ENCODE peak calls at places on chromosomes 16 and 17, in eight cellular contexts. L is kidney epithelial cell; P is uterus; Q is astrocyte of the spinal cord; O is tibial artery; T is HFF-Myc; V is CD8-positive, alpha-beta T cell; A is esophagus muscularis mucosa. W is an unnamed sample.

GRCh38 chr16:81585785-81586184 is 141.2 kb downstream of the CMIP start:
- DNase-seq in L (no peak), P (no peak), Q (no peak), O (no peak), T (no peak), V (no peak), A (no peak), W (no peak)

GRCh38 chr17:38868095-38868967 is 1.5 kb upstream of the LASP1 start:
- DNase-seq in L (no peak), P (peak; percentile 70), Q (no peak), O (peak; percentile 75), T (no peak), V (no peak), A (no peak), W (no peak)

GRCh38 chr17:57486978-57487377 is 230.7 kb downstream of the MSI2 start:
- DNase-seq in L (no peak), P (no peak), Q (no peak), O (no peak), T (no peak), V (no peak), A (no peak), W (no peak)

GRCh38 chr16:85891033-85891775 is 7.8 kb upstream of the IRF8 start:
- DNase-seq in L (peak; percentile 69), P (no peak), Q (no peak), O (no peak), T (no peak), V (no peak), A (no peak), W (no peak)

GRCh38 chr16:73020409-73020884 is 27.5 kb downstream of the ZFHX3 start:
- DNase-seq in L (peak; percentile 95), P (no peak), Q (peak; percentile 97), O (peak; percentile 85), T (peak; percentile 51), V (no peak), A (no peak), W (peak; percentile 45)

GRCh38 chr16:29126621-29127020 is 141.8 kb downstream of the LAT start:
- DNase-seq in L (no peak), P (no peak), Q (no peak), O (no peak), T (no peak), V (no peak), A (no peak), W (no peak)

GRCh38 chr17:15885770-15886169 is 59.2 kb upstream of the ADORA2B start:
- DNase-seq in L (no peak), P (no peak), Q (no peak), O (no peak), T (no peak), V (no peak), A (no peak), W (no peak)

GRCh38 chr16:3690991-3691720 is 26.2 kb downstream of the TRAP1 start:
- DNase-seq in L (no peak), P (peak; percentile 41), Q (peak; percentile 18), O (peak; percentile 30), T (peak; percentile 41), V (no peak), A (no peak), W (no peak)

GRCh38 chr16:60031751-60032150 is 1297.6 kb upstream of the GOT2 start:
- DNase-seq in L (no peak), P (no peak), Q (no peak), O (no peak), T (no peak), V (no peak), A (no peak), W (no peak)

GRCh38 chr17:31541559-31541958 is 150.1 kb downstream of the RAB11FIP4 start:
- DNase-seq in L (no peak), P (no peak), Q (no peak), O (no peak), T (no peak), V (no peak), A (no peak), W (no peak)

GRCh38 chr17:8681175-8681949 is 50.8 kb upstream of the MYH10 start:
- DNase-seq in L (no peak), P (peak; percentile 73), Q (peak; percentile 76), O (no peak), T (peak; percentile 68), V (no peak), A (no peak), W (peak; percentile 54)

GRCh38 chr17:80861892-80862291 is 129.7 kb upstream of the CHMP6 start:
- DNase-seq in L (no peak), P (no peak), Q (peak; percentile 49), O (no peak), T (no peak), V (peak; percentile 60), A (no peak), W (no peak)

DNA sequence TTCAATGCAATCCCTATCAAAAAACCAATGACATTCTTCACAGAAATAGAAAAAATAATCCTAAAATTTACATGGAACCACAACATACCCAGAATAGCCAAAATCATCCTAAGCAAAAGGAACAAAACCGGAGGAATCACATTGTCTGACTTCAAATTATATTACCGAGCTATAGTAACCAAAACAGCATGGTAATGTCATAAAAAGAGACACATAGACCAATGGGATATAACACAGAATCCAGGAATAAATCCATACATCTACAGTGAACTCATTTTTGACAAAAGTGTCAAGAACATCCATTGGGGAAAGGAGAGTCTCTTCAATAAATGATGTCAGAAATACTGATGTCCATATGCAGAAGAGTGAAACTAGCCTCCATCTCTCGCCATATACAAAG is 105.8 kb upstream of the CORO6 start:
- DNase-seq in L (no peak), P (no peak), Q (no peak), O (no peak), T (no peak), V (no peak), A (no peak), W (no peak)
- H3K4me3 ChIP-seq in L (no peak overlapping the region), P (no peak overlapping the region), Q (no peak overlapping the region), O (no peak overlapping the region), T (no peak overlapping the region), V (no peak overlapping the region), A (no peak overlapping the region), W (no peak overlapping the region)

DNA sequence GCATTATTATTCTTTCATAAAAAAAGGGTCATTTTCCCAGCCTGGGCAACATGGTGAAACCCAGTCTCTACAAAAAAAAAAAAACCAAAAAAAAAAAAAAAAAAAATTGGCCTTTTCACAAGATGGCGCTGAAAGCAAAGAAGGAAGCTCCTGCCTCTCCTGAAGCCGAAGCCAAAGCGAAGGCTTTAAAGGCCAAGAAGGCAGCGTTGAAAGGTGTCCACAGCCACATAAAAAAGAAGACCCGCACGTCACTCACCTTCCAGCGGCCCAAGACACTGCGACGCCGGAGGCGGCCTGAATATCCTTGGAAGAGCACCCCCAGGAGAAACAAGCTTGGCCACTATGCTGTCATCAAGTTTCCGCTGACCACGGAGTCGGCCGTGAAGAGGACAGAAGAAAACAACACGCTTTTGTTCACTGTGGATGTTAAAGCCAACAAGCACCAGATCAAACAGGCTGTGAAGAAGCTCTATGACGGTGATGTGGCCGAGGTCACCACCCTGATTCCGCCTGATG is 4.9 kb upstream of the PGAP6 start:
- DNase-seq in L (no peak), P (no peak), Q (no peak), O (no peak), T (no peak), V (no peak), A (no peak), W (no peak)
- TF ChIP-seq CTCF in L (peak; percentile 8), P (no peak), Q (no peak), O (no peak), T (no peak), V (no peak), A (no peak), W (no peak)

GRCh38 chr17:45410144-45411091 is 22.3 kb downstream of the ARHGAP27 start:
- DNase-seq in L (no peak), P (no peak), Q (no peak), O (peak; percentile 53), T (no peak), V (peak; percentile 61), A (no peak), W (no peak)
- H3K4me3 ChIP-seq in L (no peak overlapping the region), P (no peak overlapping the region), Q (no peak overlapping the region), O (peak overlapping the region; percentile 29), T (no peak overlapping the region), V (peak overlapping the region; percentile 100), A (peak overlapping the region; percentile 38), W (no peak overlapping the region)

DNA sequence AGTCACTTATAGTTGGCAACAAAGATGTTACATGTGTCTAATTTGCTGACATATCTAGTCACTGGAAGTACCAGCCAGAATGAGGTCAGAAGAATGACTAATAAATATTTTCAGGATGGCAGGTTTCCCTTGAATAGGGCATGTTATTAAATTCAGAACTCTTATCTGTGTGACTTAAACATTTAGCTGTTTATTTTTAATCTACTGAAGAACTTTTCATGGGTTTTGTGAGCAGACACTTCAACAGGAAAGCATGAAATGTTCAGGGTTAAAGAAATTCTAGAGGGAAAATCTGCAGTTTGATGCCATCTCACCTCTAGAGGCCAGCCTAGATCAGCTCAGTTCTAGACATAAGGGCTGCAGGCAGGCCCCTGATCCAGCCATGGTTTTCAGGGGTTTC is 13.2 kb downstream of the JPT2 start:
- DNase-seq in L (no peak), P (no peak), Q (peak; percentile 36), O (no peak), T (no peak), V (no peak), A (no peak), W (no peak)
- TF ChIP-seq CTCF in L (peak; percentile 26), P (no peak), Q (peak; percentile 32), O (no peak), T (no peak), V (no peak), A (no peak), W (peak; percentile 42)

W was measured in AG09309.